ENCODE peak calls at places on chromosomes 5 and 9, in eight cellular contexts. One of them, this sample, is unnamed.

GRCh38 chr5:164191240-164191639 is 685.8 kb downstream of the MAT2B start:
- DNase-seq in K562: no peak
- DNase-seq in uterus: no peak
- DNase-seq in left ventricle myocardium inferior: peak; percentile 47
- DNase-seq in cardiac fibroblast: peak; percentile 78
- DNase-seq in A549: no peak
- DNase-seq in astrocyte of the cerebellum: peak; percentile 35
- DNase-seq in AG10803: peak; percentile 1
- DNase-seq in this sample: no peak

GRCh38 chr5:141508808-141509611 is 20.1 kb downstream of the PCDHGC5 start:
- DNase-seq in K562: no peak
- DNase-seq in uterus: peak; percentile 86
- DNase-seq in left ventricle myocardium inferior: peak; percentile 63
- DNase-seq in cardiac fibroblast: peak; percentile 94
- DNase-seq in A549: no peak
- DNase-seq in astrocyte of the cerebellum: peak; percentile 81
- DNase-seq in AG10803: peak; percentile 97
- DNase-seq in this sample: peak; percentile 86

GRCh38 chr9:16870606-16871357 is at the start of gene BNC2:
- DNase-seq in K562: no peak
- DNase-seq in uterus: peak; percentile 64
- DNase-seq in left ventricle myocardium inferior: peak; percentile 49
- DNase-seq in cardiac fibroblast: peak; percentile 78
- DNase-seq in A549: peak; percentile 62
- DNase-seq in astrocyte of the cerebellum: no peak
- DNase-seq in AG10803: peak; percentile 51
- DNase-seq in this sample: peak; percentile 85

GRCh38 chr9:71269859-71270258 is 148.4 kb upstream of the TRPM3 start:
- DNase-seq in K562: no peak
- DNase-seq in uterus: no peak
- DNase-seq in left ventricle myocardium inferior: no peak
- DNase-seq in cardiac fibroblast: no peak
- DNase-seq in A549: no peak
- DNase-seq in astrocyte of the cerebellum: no peak
- DNase-seq in AG10803: no peak
- DNase-seq in this sample: no peak

GRCh38 chr9:35609820-35610163 is 4.7 kb downstream of the TESK1 start:
- DNase-seq in K562: no peak
- DNase-seq in uterus: no peak
- DNase-seq in left ventricle myocardium inferior: no peak
- DNase-seq in cardiac fibroblast: no peak
- DNase-seq in A549: no peak
- DNase-seq in astrocyte of the cerebellum: no peak
- DNase-seq in AG10803: no peak
- DNase-seq in this sample: no peak

GRCh38 chr5:173807150-173807784 is 80.9 kb upstream of the CPEB4 start:
- DNase-seq in K562: no peak
- DNase-seq in uterus: no peak
- DNase-seq in left ventricle myocardium inferior: no peak
- DNase-seq in cardiac fibroblast: no peak
- DNase-seq in A549: no peak
- DNase-seq in astrocyte of the cerebellum: no peak
- DNase-seq in AG10803: no peak
- DNase-seq in this sample: no peak

GRCh38 chr9:18791074-18791473 is 241.9 kb downstream of the SAXO1 start:
- DNase-seq in K562: peak; percentile 27
- DNase-seq in uterus: no peak
- DNase-seq in left ventricle myocardium inferior: no peak
- DNase-seq in cardiac fibroblast: peak; percentile 14
- DNase-seq in A549: peak; percentile 43
- DNase-seq in astrocyte of the cerebellum: no peak
- DNase-seq in AG10803: no peak
- DNase-seq in this sample: peak; percentile 66

GRCh38 chr9:84061613-84062205 is 81.1 kb downstream of the RMI1 start:
- DNase-seq in K562: no peak
- DNase-seq in uterus: no peak
- DNase-seq in left ventricle myocardium inferior: no peak
- DNase-seq in cardiac fibroblast: no peak
- DNase-seq in A549: no peak
- DNase-seq in astrocyte of the cerebellum: no peak
- DNase-seq in AG10803: no peak
- DNase-seq in this sample: no peak

GRCh38 chr5:124411089-124411488 is 335.4 kb downstream of the ZNF608 start:
- DNase-seq in K562: no peak
- DNase-seq in uterus: no peak
- DNase-seq in left ventricle myocardium inferior: no peak
- DNase-seq in cardiac fibroblast: peak; percentile 45
- DNase-seq in A549: no peak
- DNase-seq in astrocyte of the cerebellum: no peak
- DNase-seq in AG10803: no peak
- DNase-seq in this sample: no peak

GRCh38 chr5:68378204-68378830 is 162.8 kb downstream of the PIK3R1 start:
- DNase-seq in K562: no peak
- DNase-seq in uterus: no peak
- DNase-seq in left ventricle myocardium inferior: no peak
- DNase-seq in cardiac fibroblast: no peak
- DNase-seq in A549: no peak
- DNase-seq in astrocyte of the cerebellum: no peak
- DNase-seq in AG10803: no peak
- DNase-seq in this sample: no peak

GRCh38 chr5:145922059-145922458 is 14.3 kb upstream of the SH3RF2 start:
- DNase-seq in K562: no peak
- DNase-seq in uterus: no peak
- DNase-seq in left ventricle myocardium inferior: no peak
- DNase-seq in cardiac fibroblast: no peak
- DNase-seq in A549: no peak
- DNase-seq in astrocyte of the cerebellum: no peak
- DNase-seq in AG10803: no peak
- DNase-seq in this sample: no peak

GRCh38 chr9:28212979-28213378 is 639.7 kb upstream of the C9orf72 start:
- DNase-seq in K562: no peak
- DNase-seq in uterus: no peak
- DNase-seq in left ventricle myocardium inferior: no peak
- DNase-seq in cardiac fibroblast: peak; percentile 23
- DNase-seq in A549: peak; percentile 56
- DNase-seq in astrocyte of the cerebellum: peak; percentile 80
- DNase-seq in AG10803: peak; percentile 43
- DNase-seq in this sample: no peak

GRCh38 chr5:135955525-135955924 is 742 bp upstream of the LECT2 start:
- DNase-seq in K562: no peak
- DNase-seq in uterus: no peak
- DNase-seq in left ventricle myocardium inferior: no peak
- DNase-seq in cardiac fibroblast: no peak
- DNase-seq in A549: no peak
- DNase-seq in astrocyte of the cerebellum: no peak
- DNase-seq in AG10803: no peak
- DNase-seq in this sample: no peak

GRCh38 chr5:176886336-176887251 is 12.6 kb downstream of the HK3 start:
- DNase-seq in K562: no peak
- DNase-seq in uterus: no peak
- DNase-seq in left ventricle myocardium inferior: no peak
- DNase-seq in cardiac fibroblast: no peak
- DNase-seq in A549: no peak
- DNase-seq in astrocyte of the cerebellum: no peak
- DNase-seq in AG10803: no peak
- DNase-seq in this sample: no peak

GRCh38 chr5:64939772-64940510 is 171.2 kb downstream of the CWC27 start:
- DNase-seq in K562: peak; percentile 23
- DNase-seq in uterus: no peak
- DNase-seq in left ventricle myocardium inferior: peak; percentile 12
- DNase-seq in cardiac fibroblast: peak; percentile 42
- DNase-seq in A549: peak; percentile 56
- DNase-seq in astrocyte of the cerebellum: no peak
- DNase-seq in AG10803: peak; percentile 3
- DNase-seq in this sample: peak; percentile 24

GRCh38 chr9:466749-467148 is 252.1 kb downstream of the DOCK8 start:
- DNase-seq in K562: no peak
- DNase-seq in uterus: no peak
- DNase-seq in left ventricle myocardium inferior: no peak
- DNase-seq in cardiac fibroblast: no peak
- DNase-seq in A549: no peak
- DNase-seq in astrocyte of the cerebellum: no peak
- DNase-seq in AG10803: no peak
- DNase-seq in this sample: no peak

GRCh38 chr5:16888694-16889124 is 47.4 kb downstream of the MYO10 start:
- DNase-seq in K562: no peak
- DNase-seq in uterus: no peak
- DNase-seq in left ventricle myocardium inferior: no peak
- DNase-seq in cardiac fibroblast: peak; percentile 67
- DNase-seq in A549: peak; percentile 63
- DNase-seq in astrocyte of the cerebellum: no peak
- DNase-seq in AG10803: peak; percentile 53
- DNase-seq in this sample: no peak

GRCh38 chr9:11735391-11735790 is 957.8 kb upstream of the TYRP1 start:
- DNase-seq in K562: no peak
- DNase-seq in uterus: no peak
- DNase-seq in left ventricle myocardium inferior: no peak
- DNase-seq in cardiac fibroblast: no peak
- DNase-seq in A549: no peak
- DNase-seq in astrocyte of the cerebellum: no peak
- DNase-seq in AG10803: no peak
- DNase-seq in this sample: no peak

GRCh38 chr5:102911973-102912372 is 156.9 kb downstream of the PAM start:
- DNase-seq in K562: no peak
- DNase-seq in uterus: no peak
- DNase-seq in left ventricle myocardium inferior: no peak
- DNase-seq in cardiac fibroblast: peak; percentile 70
- DNase-seq in A549: peak; percentile 4
- DNase-seq in astrocyte of the cerebellum: peak; percentile 69
- DNase-seq in AG10803: peak; percentile 77
- DNase-seq in this sample: no peak

GRCh38 chr5:53879708-53880356 is 319.4 kb downstream of the NDUFS4 start:
- DNase-seq in K562: no peak
- DNase-seq in uterus: no peak
- DNase-seq in left ventricle myocardium inferior: no peak
- DNase-seq in cardiac fibroblast: no peak
- DNase-seq in A549: no peak
- DNase-seq in astrocyte of the cerebellum: no peak
- DNase-seq in AG10803: no peak
- DNase-seq in this sample: no peak

GRCh38 chr5:68555891-68556689 is 340.5 kb downstream of the PIK3R1 start:
- DNase-seq in K562: no peak
- DNase-seq in uterus: no peak
- DNase-seq in left ventricle myocardium inferior: no peak
- DNase-seq in cardiac fibroblast: no peak
- DNase-seq in A549: no peak
- DNase-seq in astrocyte of the cerebellum: no peak
- DNase-seq in AG10803: peak; percentile 51
- DNase-seq in this sample: peak; percentile 10

DNA sequence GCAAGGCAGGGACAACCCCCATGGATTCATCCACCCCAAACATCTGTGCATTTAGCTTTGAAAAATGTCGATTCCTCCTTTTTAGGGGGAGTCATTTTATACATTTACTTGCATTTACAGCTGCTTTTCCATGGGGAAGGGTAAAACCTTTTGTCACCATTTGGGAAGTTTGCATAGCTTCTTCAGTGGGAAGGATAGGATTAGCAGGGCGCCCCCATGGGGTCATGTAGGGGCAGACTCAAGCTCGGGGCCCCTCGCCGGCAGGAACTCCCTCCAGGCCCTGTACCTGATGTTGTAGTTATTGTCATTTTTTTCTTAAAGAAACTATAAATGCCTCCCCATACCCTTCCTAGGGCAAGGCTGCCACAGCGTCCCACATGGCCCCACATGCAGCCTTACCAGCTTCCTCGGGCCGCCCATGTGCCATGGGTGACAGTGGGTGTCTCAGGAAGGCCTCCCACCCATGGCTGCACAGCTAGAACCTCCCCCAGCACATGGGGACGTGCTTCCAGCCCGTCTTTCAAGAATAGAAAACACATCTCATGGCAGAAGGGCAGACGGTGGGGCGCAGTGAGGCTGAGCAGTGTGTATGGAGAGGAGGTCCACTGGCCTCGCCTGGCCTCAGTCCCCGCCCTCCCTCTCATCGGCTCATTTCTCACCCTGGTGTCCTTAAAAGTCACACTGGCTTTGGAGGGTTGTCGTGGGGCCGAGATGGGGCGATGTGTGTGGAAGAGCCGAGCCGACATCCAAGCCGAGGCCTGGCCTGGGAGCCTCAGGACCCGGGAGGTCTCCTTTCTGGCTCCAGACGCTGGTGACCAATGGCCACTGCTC is 76.1 kb upstream of the OTULINL start:
- DNase-seq in K562: peak; percentile 32
- DNase-seq in uterus: no peak
- DNase-seq in left ventricle myocardium inferior: no peak
- DNase-seq in cardiac fibroblast: no peak
- DNase-seq in A549: no peak
- DNase-seq in astrocyte of the cerebellum: no peak
- DNase-seq in AG10803: no peak
- DNase-seq in this sample: no peak
- TF ChIP-seq CTCF in K562: no peak
- TF ChIP-seq CTCF in uterus: no peak
- TF ChIP-seq CTCF in left ventricle myocardium inferior: no peak
- TF ChIP-seq CTCF in cardiac fibroblast: no peak
- TF ChIP-seq CTCF in A549: no peak
- TF ChIP-seq CTCF in astrocyte of the cerebellum: no peak
- TF ChIP-seq CTCF in AG10803: no peak
- TF ChIP-seq CTCF in this sample: no peak

GRCh38 chr5:77492653-77493000 is 511 bp upstream of the WDR41 start:
- DNase-seq in K562: no peak
- DNase-seq in uterus: no peak
- DNase-seq in left ventricle myocardium inferior: no peak
- DNase-seq in cardiac fibroblast: no peak
- DNase-seq in A549: no peak
- DNase-seq in astrocyte of the cerebellum: no peak
- DNase-seq in AG10803: no peak
- DNase-seq in this sample: no peak
- TF ChIP-seq CTCF in K562: no peak
- TF ChIP-seq CTCF in uterus: no peak
- TF ChIP-seq CTCF in left ventricle myocardium inferior: no peak
- TF ChIP-seq CTCF in cardiac fibroblast: no peak
- TF ChIP-seq CTCF in A549: no peak
- TF ChIP-seq CTCF in astrocyte of the cerebellum: no peak
- TF ChIP-seq CTCF in AG10803: no peak
- TF ChIP-seq CTCF in this sample: no peak

GRCh38 chr5:127564002-127564769 is 46.7 kb downstream of the PRRC1 start:
- DNase-seq in K562: peak; percentile 48
- DNase-seq in uterus: peak; percentile 30
- DNase-seq in left ventricle myocardium inferior: no peak
- DNase-seq in cardiac fibroblast: peak; percentile 78
- DNase-seq in A549: peak; percentile 65
- DNase-seq in astrocyte of the cerebellum: peak; percentile 36
- DNase-seq in AG10803: peak; percentile 60
- DNase-seq in this sample: peak; percentile 52
- TF ChIP-seq CTCF in K562: peak; percentile 53
- TF ChIP-seq CTCF in uterus: peak; percentile 44
- TF ChIP-seq CTCF in left ventricle myocardium inferior: peak; percentile 78
- TF ChIP-seq CTCF in cardiac fibroblast: peak; percentile 60
- TF ChIP-seq CTCF in A549: peak; percentile 89
- TF ChIP-seq CTCF in astrocyte of the cerebellum: peak; percentile 71
- TF ChIP-seq CTCF in AG10803: peak; percentile 74
- TF ChIP-seq CTCF in this sample: peak; percentile 72

DNA sequence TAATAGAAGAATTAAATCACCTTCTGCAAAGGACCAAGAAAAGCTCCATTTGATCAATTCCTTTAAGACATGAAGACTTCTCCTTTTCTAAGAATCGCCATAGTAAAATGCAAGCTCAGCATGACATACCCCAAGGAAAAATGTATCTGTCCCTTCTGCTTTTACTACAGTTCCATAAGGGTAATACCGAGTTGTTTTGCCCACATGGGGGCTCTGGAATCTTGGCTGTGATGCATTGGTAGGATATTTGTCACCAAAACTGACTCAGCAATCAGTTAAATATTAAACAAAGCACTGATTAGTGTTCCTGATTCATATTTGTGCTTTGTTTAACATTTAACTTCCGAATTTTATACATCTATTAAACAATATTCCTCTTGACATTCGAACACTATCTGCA is 24.3 kb upstream of the KCNIP1 start:
- DNase-seq in K562: no peak
- DNase-seq in uterus: no peak
- DNase-seq in left ventricle myocardium inferior: no peak
- DNase-seq in cardiac fibroblast: no peak
- DNase-seq in A549: peak; percentile 61
- DNase-seq in astrocyte of the cerebellum: no peak
- DNase-seq in AG10803: peak; percentile 6
- DNase-seq in this sample: no peak
- TF ChIP-seq CTCF in K562: no peak
- TF ChIP-seq CTCF in uterus: no peak
- TF ChIP-seq CTCF in left ventricle myocardium inferior: no peak
- TF ChIP-seq CTCF in cardiac fibroblast: no peak
- TF ChIP-seq CTCF in A549: peak; percentile 31
- TF ChIP-seq CTCF in astrocyte of the cerebellum: no peak
- TF ChIP-seq CTCF in AG10803: no peak
- TF ChIP-seq CTCF in this sample: no peak

This sample was measured in nephron progenitor cell.